ENCODE peak calls at places on chromosome 21, in nine cellular contexts. One of them, this sample, is unnamed.

GRCh38 chr21:15843766-15844165 is 114.0 kb downstream of the USP25 start:
- DNase-seq in activated gamma-delta T cell treated with anti-CD3 and anti-CD28 coated beads, Interleukin-2, amount 50 U/mL, for 16 hours: no peak
- DNase-seq in activated T-cell treated with anti-CD3 and anti-CD28 coated beads for 48 hours: no peak
- DNase-seq in anterior cingulate cortex: no peak
- DNase-seq in cardiac muscle cell: no peak
- DNase-seq in mucosa of descending colon: no peak
- DNase-seq in NCI-H2081: no peak
- DNase-seq in progenitor cell of endocrine pancreas: no peak
- DNase-seq in hepatocyte: no peak
- DNase-seq in this sample: no peak

GRCh38 chr21:37176716-37177115 is 90.4 kb downstream of the VPS26C start:
- DNase-seq in activated T-cell treated with anti-CD3 and anti-CD28 coated beads for 48 hours: no peak
- DNase-seq in mucosa of descending colon: no peak
- DNase-seq in cardiac muscle cell: no peak
- DNase-seq in activated gamma-delta T cell treated with anti-CD3 and anti-CD28 coated beads, Interleukin-2, amount 50 U/mL, for 16 hours: no peak
- DNase-seq in hepatocyte: no peak
- DNase-seq in NCI-H2081: no peak
- DNase-seq in progenitor cell of endocrine pancreas: no peak
- DNase-seq in anterior cingulate cortex: no peak
- DNase-seq in this sample: no peak

GRCh38 chr21:42593007-42593814 is 60.2 kb upstream of the PDE9A start:
- DNase-seq in NCI-H2081: peak
- DNase-seq in cardiac muscle cell: peak
- DNase-seq in mucosa of descending colon: peak
- DNase-seq in progenitor cell of endocrine pancreas: peak
- DNase-seq in hepatocyte: peak
- DNase-seq in activated gamma-delta T cell treated with anti-CD3 and anti-CD28 coated beads, Interleukin-2, amount 50 U/mL, for 16 hours: peak
- DNase-seq in activated T-cell treated with anti-CD3 and anti-CD28 coated beads for 48 hours: peak
- DNase-seq in anterior cingulate cortex: peak
- DNase-seq in this sample: peak

GRCh38 chr21:45818904-45819285 is 162.7 kb upstream of the COL6A1 start:
- DNase-seq in anterior cingulate cortex: no peak
- DNase-seq in progenitor cell of endocrine pancreas: no peak
- DNase-seq in NCI-H2081: no peak
- DNase-seq in activated gamma-delta T cell treated with anti-CD3 and anti-CD28 coated beads, Interleukin-2, amount 50 U/mL, for 16 hours: peak
- DNase-seq in activated T-cell treated with anti-CD3 and anti-CD28 coated beads for 48 hours: peak
- DNase-seq in cardiac muscle cell: peak
- DNase-seq in hepatocyte: peak
- DNase-seq in mucosa of descending colon: no peak
- DNase-seq in this sample: no peak

GRCh38 chr21:31873696-31874599 is 1.1 kb downstream of the HUNK start:
- DNase-seq in activated gamma-delta T cell treated with anti-CD3 and anti-CD28 coated beads, Interleukin-2, amount 50 U/mL, for 16 hours: no peak
- DNase-seq in progenitor cell of endocrine pancreas: peak
- DNase-seq in hepatocyte: peak
- DNase-seq in NCI-H2081: peak
- DNase-seq in cardiac muscle cell: peak
- DNase-seq in anterior cingulate cortex: no peak
- DNase-seq in mucosa of descending colon: peak
- DNase-seq in activated T-cell treated with anti-CD3 and anti-CD28 coated beads for 48 hours: peak
- DNase-seq in this sample: peak

GRCh38 chr21:35026617-35027557 is 22.2 kb downstream of the RUNX1 start:
- DNase-seq in progenitor cell of endocrine pancreas: no peak
- DNase-seq in anterior cingulate cortex: peak
- DNase-seq in cardiac muscle cell: peak
- DNase-seq in hepatocyte: peak
- DNase-seq in activated T-cell treated with anti-CD3 and anti-CD28 coated beads for 48 hours: peak
- DNase-seq in activated gamma-delta T cell treated with anti-CD3 and anti-CD28 coated beads, Interleukin-2, amount 50 U/mL, for 16 hours: peak
- DNase-seq in NCI-H2081: no peak
- DNase-seq in mucosa of descending colon: peak
- DNase-seq in this sample: no peak

GRCh38 chr21:21688877-21689276 is 690.7 kb downstream of the NCAM2 start:
- DNase-seq in activated T-cell treated with anti-CD3 and anti-CD28 coated beads for 48 hours: no peak
- DNase-seq in activated gamma-delta T cell treated with anti-CD3 and anti-CD28 coated beads, Interleukin-2, amount 50 U/mL, for 16 hours: no peak
- DNase-seq in anterior cingulate cortex: no peak
- DNase-seq in progenitor cell of endocrine pancreas: no peak
- DNase-seq in mucosa of descending colon: no peak
- DNase-seq in hepatocyte: peak
- DNase-seq in cardiac muscle cell: peak
- DNase-seq in NCI-H2081: peak
- DNase-seq in this sample: peak

GRCh38 chr21:41247561-41247968 is 69.0 kb upstream of the FAM3B start:
- DNase-seq in cardiac muscle cell: peak
- DNase-seq in anterior cingulate cortex: no peak
- DNase-seq in activated gamma-delta T cell treated with anti-CD3 and anti-CD28 coated beads, Interleukin-2, amount 50 U/mL, for 16 hours: no peak
- DNase-seq in NCI-H2081: no peak
- DNase-seq in activated T-cell treated with anti-CD3 and anti-CD28 coated beads for 48 hours: no peak
- DNase-seq in progenitor cell of endocrine pancreas: no peak
- DNase-seq in hepatocyte: no peak
- DNase-seq in mucosa of descending colon: no peak
- DNase-seq in this sample: no peak